ENCODE peak calls at places on chromosome 20, in nine cellular contexts. One of them, this sample, is unnamed.

GRCh38 chr20:53943522-53944291 is 126.7 kb downstream of the BCAS1 start:
- DNase-seq in ureter: peak; percentile 44
- DNase-seq in suprapubic skin: no peak
- DNase-seq in GM20000: peak; percentile 37
- DNase-seq in stimulated activated CD4-positive, alpha-beta T cell treated with anti-CD3 and anti-CD28 coated beads, Interleukin-4, amount 100 ng/mL, for 4 hours: no peak
- DNase-seq in CD8-positive, alpha-beta memory T cell: peak; percentile 22
- DNase-seq in fibroblast of lung: peak; percentile 61
- DNase-seq in GM23248: peak; percentile 66
- DNase-seq in MV-4-11: peak; percentile 39
- DNase-seq in this sample: peak; percentile 17

GRCh38 chr20:32585519-32586127 is 490 bp upstream of the NOL4L start:
- DNase-seq in GM23248: peak; percentile 23
- DNase-seq in stimulated activated CD4-positive, alpha-beta T cell treated with anti-CD3 and anti-CD28 coated beads, Interleukin-4, amount 100 ng/mL, for 4 hours: no peak
- DNase-seq in fibroblast of lung: no peak
- DNase-seq in ureter: no peak
- DNase-seq in MV-4-11: no peak
- DNase-seq in CD8-positive, alpha-beta memory T cell: no peak
- DNase-seq in suprapubic skin: no peak
- DNase-seq in GM20000: peak; percentile 66
- DNase-seq in this sample: no peak

GRCh38 chr20:17227669-17228623 is 1.1 kb downstream of the PCSK2 start:
- DNase-seq in MV-4-11: no peak
- DNase-seq in CD8-positive, alpha-beta memory T cell: no peak
- DNase-seq in ureter: no peak
- DNase-seq in GM23248: peak; percentile 35
- DNase-seq in suprapubic skin: no peak
- DNase-seq in GM20000: no peak
- DNase-seq in stimulated activated CD4-positive, alpha-beta T cell treated with anti-CD3 and anti-CD28 coated beads, Interleukin-4, amount 100 ng/mL, for 4 hours: no peak
- DNase-seq in fibroblast of lung: no peak
- DNase-seq in this sample: no peak

GRCh38 chr20:25496165-25496967 is 88.9 kb downstream of the GINS1 start:
- DNase-seq in CD8-positive, alpha-beta memory T cell: no peak
- DNase-seq in GM23248: no peak
- DNase-seq in stimulated activated CD4-positive, alpha-beta T cell treated with anti-CD3 and anti-CD28 coated beads, Interleukin-4, amount 100 ng/mL, for 4 hours: no peak
- DNase-seq in suprapubic skin: peak; percentile 77
- DNase-seq in ureter: no peak
- DNase-seq in fibroblast of lung: no peak
- DNase-seq in GM20000: no peak
- DNase-seq in MV-4-11: no peak
- DNase-seq in this sample: no peak

GRCh38 chr20:56454754-56455153 is 13.7 kb upstream of the RTF2 start:
- DNase-seq in MV-4-11: no peak
- DNase-seq in ureter: no peak
- DNase-seq in GM23248: no peak
- DNase-seq in suprapubic skin: no peak
- DNase-seq in CD8-positive, alpha-beta memory T cell: no peak
- DNase-seq in fibroblast of lung: no peak
- DNase-seq in GM20000: peak; percentile 53
- DNase-seq in stimulated activated CD4-positive, alpha-beta T cell treated with anti-CD3 and anti-CD28 coated beads, Interleukin-4, amount 100 ng/mL, for 4 hours: no peak
- DNase-seq in this sample: no peak

GRCh38 chr20:44747166-44748004 is 1.7 kb downstream of the KCNK15 start:
- DNase-seq in fibroblast of lung: peak; percentile 71
- DNase-seq in MV-4-11: peak; percentile 53
- DNase-seq in CD8-positive, alpha-beta memory T cell: no peak
- DNase-seq in GM23248: peak; percentile 82
- DNase-seq in stimulated activated CD4-positive, alpha-beta T cell treated with anti-CD3 and anti-CD28 coated beads, Interleukin-4, amount 100 ng/mL, for 4 hours: peak; percentile 52
- DNase-seq in suprapubic skin: peak; percentile 87
- DNase-seq in GM20000: peak; percentile 86
- DNase-seq in ureter: peak; percentile 81
- DNase-seq in this sample: peak; percentile 83

GRCh38 chr20:41854765-41855164 is 236.6 kb upstream of the CHD6 start:
- DNase-seq in MV-4-11: no peak
- DNase-seq in ureter: no peak
- DNase-seq in CD8-positive, alpha-beta memory T cell: no peak
- DNase-seq in GM20000: no peak
- DNase-seq in suprapubic skin: no peak
- DNase-seq in GM23248: peak; percentile 58
- DNase-seq in fibroblast of lung: peak; percentile 0
- DNase-seq in stimulated activated CD4-positive, alpha-beta T cell treated with anti-CD3 and anti-CD28 coated beads, Interleukin-4, amount 100 ng/mL, for 4 hours: no peak
- DNase-seq in this sample: no peak

GRCh38 chr20:57941121-57941522 is 231.3 kb upstream of the PMEPA1 start:
- DNase-seq in suprapubic skin: no peak
- DNase-seq in CD8-positive, alpha-beta memory T cell: no peak
- DNase-seq in GM20000: no peak
- DNase-seq in ureter: no peak
- DNase-seq in GM23248: no peak
- DNase-seq in MV-4-11: no peak
- DNase-seq in stimulated activated CD4-positive, alpha-beta T cell treated with anti-CD3 and anti-CD28 coated beads, Interleukin-4, amount 100 ng/mL, for 4 hours: no peak
- DNase-seq in fibroblast of lung: no peak
- DNase-seq in this sample: no peak

GRCh38 chr20:31833130-31833930 is 12.1 kb downstream of the FOXS1 start:
- DNase-seq in CD8-positive, alpha-beta memory T cell: peak; percentile 55
- DNase-seq in GM23248: peak; percentile 52
- DNase-seq in stimulated activated CD4-positive, alpha-beta T cell treated with anti-CD3 and anti-CD28 coated beads, Interleukin-4, amount 100 ng/mL, for 4 hours: peak; percentile 29
- DNase-seq in fibroblast of lung: peak; percentile 43
- DNase-seq in ureter: no peak
- DNase-seq in suprapubic skin: no peak
- DNase-seq in MV-4-11: peak; percentile 30
- DNase-seq in GM20000: peak; percentile 81
- DNase-seq in this sample: no peak

GRCh38 chr20:62921119-62921687 is 5.1 kb downstream of the DIDO1 start:
- DNase-seq in fibroblast of lung: peak; percentile 33
- DNase-seq in suprapubic skin: peak; percentile 80
- DNase-seq in GM20000: peak; percentile 55
- DNase-seq in MV-4-11: peak; percentile 47
- DNase-seq in CD8-positive, alpha-beta memory T cell: peak; percentile 58
- DNase-seq in GM23248: peak; percentile 85
- DNase-seq in ureter: no peak
- DNase-seq in stimulated activated CD4-positive, alpha-beta T cell treated with anti-CD3 and anti-CD28 coated beads, Interleukin-4, amount 100 ng/mL, for 4 hours: peak; percentile 66
- DNase-seq in this sample: no peak

GRCh38 chr20:9200196-9200595 is 131.3 kb downstream of the PLCB4 start:
- DNase-seq in CD8-positive, alpha-beta memory T cell: no peak
- DNase-seq in ureter: no peak
- DNase-seq in stimulated activated CD4-positive, alpha-beta T cell treated with anti-CD3 and anti-CD28 coated beads, Interleukin-4, amount 100 ng/mL, for 4 hours: no peak
- DNase-seq in GM20000: no peak
- DNase-seq in fibroblast of lung: peak; percentile 62
- DNase-seq in suprapubic skin: no peak
- DNase-seq in GM23248: peak; percentile 52
- DNase-seq in MV-4-11: peak; percentile 54
- DNase-seq in this sample: no peak

GRCh38 chr20:51628533-51629398 is 86.2 kb upstream of the NFATC2 start:
- DNase-seq in MV-4-11: peak; percentile 46
- DNase-seq in suprapubic skin: no peak
- DNase-seq in fibroblast of lung: peak; percentile 91
- DNase-seq in ureter: no peak
- DNase-seq in stimulated activated CD4-positive, alpha-beta T cell treated with anti-CD3 and anti-CD28 coated beads, Interleukin-4, amount 100 ng/mL, for 4 hours: no peak
- DNase-seq in GM23248: peak; percentile 46
- DNase-seq in GM20000: no peak
- DNase-seq in CD8-positive, alpha-beta memory T cell: no peak
- DNase-seq in this sample: no peak

GRCh38 chr20:18645851-18646250 is 58.0 kb downstream of the DTD1 start:
- DNase-seq in fibroblast of lung: no peak
- DNase-seq in CD8-positive, alpha-beta memory T cell: no peak
- DNase-seq in ureter: no peak
- DNase-seq in GM20000: no peak
- DNase-seq in MV-4-11: no peak
- DNase-seq in GM23248: no peak
- DNase-seq in stimulated activated CD4-positive, alpha-beta T cell treated with anti-CD3 and anti-CD28 coated beads, Interleukin-4, amount 100 ng/mL, for 4 hours: no peak
- DNase-seq in suprapubic skin: no peak
- DNase-seq in this sample: no peak

This sample was measured in coronary artery.